ENCODE peak calls at places on chromosomes 5 and 9, in eight cellular contexts. F, M, O, Z, E, P, U and L are unnamed samples.
A peak's percentile ranks its signal among the peaks of the same experiment; 100 is the strongest.

GRCh38 chr5:10366310-10367297 is 13.1 kb downstream of the MARCHF6 start:
- DNase-seq in F (peak; percentile 50), M (no peak), O (no peak), Z (no peak), E (no peak), P (peak; percentile 56), U (no peak), L (no peak)

GRCh38 chr5:155082401-155082800 is 68.8 kb downstream of the KIF4B start:
- DNase-seq in F (peak; percentile 70), M (peak; percentile 28), O (no peak), Z (no peak), E (no peak), P (peak; percentile 43), U (no peak), L (no peak)

GRCh38 chr5:107155667-107156066 is 515.1 kb downstream of the EFNA5 start:
- DNase-seq in F (no peak), M (no peak), O (no peak), Z (no peak), E (no peak), P (no peak), U (no peak), L (no peak)

GRCh38 chr5:141951341-141951781 is 6.6 kb downstream of the PCDH12 start:
- DNase-seq in F (peak; percentile 19), M (no peak), O (no peak), Z (no peak), E (no peak), P (no peak), U (no peak), L (no peak)

GRCh38 chr9:35669331-35670145 is 4.2 kb upstream of the CA9 start:
- DNase-seq in F (no peak), M (no peak), O (no peak), Z (no peak), E (no peak), P (peak; percentile 85), U (no peak), L (no peak)

GRCh38 chr5:91849069-91849468 is 466.0 kb upstream of the ARRDC3 start:
- DNase-seq in F (no peak), M (no peak), O (no peak), Z (no peak), E (no peak), P (no peak), U (no peak), L (no peak)

GRCh38 chr5:74239268-74239667 is 401.3 kb downstream of the ENC1 start:
- DNase-seq in F (no peak), M (no peak), O (no peak), Z (no peak), E (no peak), P (no peak), U (no peak), L (no peak)

GRCh38 chr5:135266975-135267374 is 132.1 kb downstream of the MACROH2A1 start:
- DNase-seq in F (no peak), M (no peak), O (no peak), Z (no peak), E (no peak), P (no peak), U (no peak), L (no peak)

GRCh38 chr5:142007237-142007544 is 5.6 kb downstream of the GNPDA1 start:
- DNase-seq in F (no peak), M (no peak), O (no peak), Z (no peak), E (no peak), P (no peak), U (no peak), L (no peak)

GRCh38 chr9:78406933-78407332 is 110.0 kb downstream of the PSAT1 start:
- DNase-seq in F (peak; percentile 1), M (no peak), O (no peak), Z (no peak), E (no peak), P (peak; percentile 19), U (no peak), L (no peak)

GRCh38 chr9:126399251-126399650 is 72.6 kb downstream of the MVB12B start:
- DNase-seq in F (no peak), M (no peak), O (no peak), Z (no peak), E (no peak), P (no peak), U (no peak), L (no peak)

GRCh38 chr5:87116821-87117512 is 150.7 kb upstream of the RASA1 start:
- DNase-seq in F (no peak), M (no peak), O (no peak), Z (no peak), E (no peak), P (no peak), U (no peak), L (no peak)

GRCh38 chr5:140235776-140236558 is 61.0 kb downstream of the CYSTM1 start:
- DNase-seq in F (no peak), M (no peak), O (no peak), Z (no peak), E (no peak), P (no peak), U (no peak), L (no peak)

GRCh38 chr5:140345919-140346347 is 470 bp downstream of the HBEGF start:
- DNase-seq in F (peak; percentile 74), M (no peak), O (no peak), Z (no peak), E (peak; percentile 79), P (peak; percentile 51), U (peak; percentile 88), L (peak; percentile 79)

GRCh38 chr5:174900176-174900692 is 175.9 kb downstream of the MSX2 start:
- DNase-seq in F (no peak), M (no peak), O (no peak), Z (no peak), E (no peak), P (no peak), U (no peak), L (no peak)

GRCh38 chr5:96590796-96591195 is 71.4 kb upstream of the CAST start:
- DNase-seq in F (peak; percentile 21), M (no peak), O (no peak), Z (no peak), E (no peak), P (no peak), U (no peak), L (no peak)

GRCh38 chr9:34522091-34522887 is 501 bp downstream of the ENHO start:
- DNase-seq in F (no peak), M (no peak), O (no peak), Z (no peak), E (peak; percentile 67), P (no peak), U (no peak), L (peak; percentile 55)

GRCh38 chr9:89436963-89437625 is 60.8 kb downstream of the SEMA4D start:
- DNase-seq in F (no peak), M (no peak), O (no peak), Z (peak; percentile 56), E (no peak), P (no peak), U (no peak), L (no peak)

GRCh38 chr5:543351-543750 is 19.1 kb upstream of the SLC9A3 start:
- DNase-seq in F (no peak), M (no peak), O (peak; percentile 2), Z (no peak), E (peak; percentile 30), P (no peak), U (no peak), L (no peak)

GRCh38 chr5:178227929-178228328 is 4.7 kb downstream of the PHYKPL start:
- DNase-seq in F (no peak), M (no peak), O (no peak), Z (no peak), E (no peak), P (no peak), U (peak; percentile 26), L (no peak)
- H3K27ac ChIP-seq in F (no peak overlapping the region), M (no peak overlapping the region), O (peak overlapping the region; percentile 45), Z (no peak overlapping the region), E (no peak overlapping the region), P (no peak overlapping the region), U (peak overlapping the region; percentile 46), L (no peak overlapping the region)

DNA sequence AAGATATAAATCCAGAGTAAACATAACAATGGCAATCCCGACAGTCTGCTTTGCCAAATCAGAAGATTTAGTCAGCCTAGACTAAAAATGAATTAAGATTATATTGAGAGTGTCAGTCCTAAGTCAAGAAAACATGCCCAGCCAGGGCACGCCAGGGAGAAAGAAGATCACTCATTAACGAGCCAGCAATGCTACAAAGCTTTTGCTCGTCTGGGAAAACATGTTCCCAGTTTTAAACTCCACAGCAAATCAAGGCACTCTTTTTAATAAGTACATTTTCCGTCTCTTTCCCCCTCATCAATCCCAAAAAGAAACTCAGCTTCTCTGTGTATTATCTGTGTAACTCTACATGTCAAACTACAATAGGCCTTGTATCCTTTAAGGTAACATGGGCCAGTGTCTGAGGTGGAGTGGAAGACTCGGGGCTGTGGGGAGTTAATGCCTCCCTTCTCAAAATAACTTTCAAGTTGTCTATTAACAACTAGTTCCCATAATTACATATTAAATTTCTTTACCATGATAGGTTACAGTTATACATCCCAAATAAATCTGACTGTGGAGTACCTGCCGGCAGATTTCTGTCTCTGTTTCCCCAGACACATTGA is 40.9 kb downstream of the NFIB start:
- DNase-seq in F (no peak), M (no peak), O (no peak), Z (no peak), E (no peak), P (no peak), U (no peak), L (no peak)
- H3K4me1 ChIP-seq in F (peaks cover 34% of the 10 kb centered on the region), M (no peaks in the 10 kb centered on the region), O (peaks cover 35% of the 10 kb centered on the region), Z (no peaks in the 10 kb centered on the region), E (peaks cover 41% of the 10 kb centered on the region), P (peaks cover 65% of the 10 kb centered on the region), U (peaks cover 92% of the 10 kb centered on the region), L (no peaks in the 10 kb centered on the region)

DNA sequence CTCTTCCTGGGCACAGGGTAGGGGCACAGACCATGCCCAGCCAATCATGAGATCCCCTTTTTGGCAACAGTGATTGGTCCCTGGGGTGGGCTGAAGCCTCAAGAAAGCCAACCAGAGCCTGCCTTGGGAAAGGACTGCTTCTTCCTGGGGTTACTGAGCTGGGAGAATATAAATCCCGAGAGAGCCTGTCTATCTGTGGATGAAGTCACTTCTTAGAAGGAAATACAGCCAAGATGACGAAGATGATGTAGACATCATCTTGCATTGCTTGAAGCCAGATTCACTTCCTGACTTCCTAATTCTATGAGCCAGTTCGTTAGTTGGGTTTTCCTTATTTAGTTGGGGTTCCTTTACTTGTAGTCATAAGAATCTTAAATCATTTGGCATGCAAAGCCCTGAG is 50.1 kb upstream of the PWWP2A start:
- DNase-seq in F (peak; percentile 91), M (no peak), O (no peak), Z (no peak), E (no peak), P (no peak), U (no peak), L (no peak)
- H3K4me3 ChIP-seq in F (no peak overlapping the region), M (no peak overlapping the region), O (no peak overlapping the region), Z (no peak overlapping the region), E (no peak overlapping the region), P (no peak overlapping the region), U (no peak overlapping the region), L (no peak overlapping the region)

DNA sequence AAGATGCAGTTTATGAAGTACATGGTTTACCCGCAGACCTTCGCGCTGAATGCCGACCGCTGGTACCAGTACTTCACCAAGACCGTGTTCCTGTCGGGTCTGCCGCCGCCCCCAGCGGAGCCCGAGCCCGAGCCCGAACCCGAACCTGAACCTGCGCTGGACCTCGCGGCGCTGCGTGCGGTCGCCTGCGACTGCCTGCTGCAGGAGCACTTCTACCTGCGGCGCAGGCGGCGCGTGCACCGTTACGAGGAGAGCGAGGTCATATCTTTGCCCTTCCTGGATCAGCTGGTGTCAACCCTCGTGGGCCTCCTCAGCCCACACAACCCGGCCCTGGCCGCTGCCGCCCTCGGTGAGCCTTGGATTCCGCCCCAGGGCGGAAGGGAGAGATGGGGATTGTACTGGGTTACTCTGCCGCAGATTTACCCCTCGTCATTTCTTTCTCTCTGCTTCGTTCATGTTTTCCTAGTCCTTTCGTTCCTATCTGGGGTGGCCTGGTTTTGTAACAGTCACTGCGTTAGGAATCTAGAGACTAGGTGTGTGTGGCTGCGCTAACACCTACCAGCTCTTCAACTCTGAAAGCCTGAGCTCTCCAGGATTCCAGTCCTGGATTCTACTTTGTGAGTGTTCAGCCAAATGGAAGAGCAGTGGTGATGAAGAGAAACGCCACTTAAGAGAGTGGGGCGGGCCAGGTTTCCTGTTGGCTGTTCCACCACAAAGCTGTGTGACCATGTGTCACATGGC is 638 bp downstream of the MRPS30 start:
- DNase-seq in F (peak; percentile 60), M (peak; percentile 24), O (peak; percentile 15), Z (peak; percentile 22), E (peak; percentile 74), P (peak; percentile 60), U (peak; percentile 61), L (peak; percentile 59)
- H3K27ac ChIP-seq in F (peak overlapping the region; percentile 92), M (peak overlapping the region; percentile 79), O (peak overlapping the region; percentile 84), Z (peak overlapping the region; percentile 89), E (peak overlapping the region; percentile 78), P (peak overlapping the region; percentile 90), U (peak overlapping the region; percentile 94), L (peak overlapping the region; percentile 91)